ENCODE peak calls at places on chromosomes 4 and X, in ten cellular contexts. One of them, this sample, is unnamed.

GRCh38 chr4:2954358-2955185 is 8.6 kb downstream of the NOP14 start:
- DNase-seq in WTC11: peak; percentile 75
- DNase-seq in HL-60: no peak
- DNase-seq in SJSA1: no peak
- DNase-seq in H9: peak; percentile 68
- DNase-seq in tibial nerve: no peak
- DNase-seq in anterior cingulate cortex: no peak
- DNase-seq in C1 segment of cervical spinal cord: no peak
- DNase-seq in foreskin melanocyte: no peak
- DNase-seq in B cell: no peak
- DNase-seq in this sample: no peak

GRCh38 chr4:41912546-41912945 is 22.7 kb upstream of the TMEM33 start:
- DNase-seq in anterior cingulate cortex: no peak
- DNase-seq in WTC11: no peak
- DNase-seq in C1 segment of cervical spinal cord: no peak
- DNase-seq in tibial nerve: no peak
- DNase-seq in H9: no peak
- DNase-seq in B cell: no peak
- DNase-seq in foreskin melanocyte: no peak
- DNase-seq in SJSA1: no peak
- DNase-seq in HL-60: no peak
- DNase-seq in this sample: no peak

GRCh38 chr4:3375688-3376087 is 66.1 kb upstream of the HGFAC start:
- DNase-seq in HL-60: no peak
- DNase-seq in foreskin melanocyte: no peak
- DNase-seq in C1 segment of cervical spinal cord: no peak
- DNase-seq in B cell: no peak
- DNase-seq in SJSA1: peak; percentile 89
- DNase-seq in anterior cingulate cortex: no peak
- DNase-seq in tibial nerve: no peak
- DNase-seq in H9: no peak
- DNase-seq in WTC11: no peak
- DNase-seq in this sample: no peak

GRCh38 chr4:144709159-144709558 is 63.2 kb downstream of the HHIP start:
- DNase-seq in HL-60: no peak
- DNase-seq in WTC11: no peak
- DNase-seq in B cell: no peak
- DNase-seq in foreskin melanocyte: no peak
- DNase-seq in tibial nerve: no peak
- DNase-seq in SJSA1: peak; percentile 94
- DNase-seq in H9: no peak
- DNase-seq in C1 segment of cervical spinal cord: no peak
- DNase-seq in anterior cingulate cortex: no peak
- DNase-seq in this sample: no peak

GRCh38 chr4:53640576-53641459 is 49.5 kb upstream of the LNX1 start:
- DNase-seq in H9: no peak
- DNase-seq in anterior cingulate cortex: peak; percentile 5
- DNase-seq in C1 segment of cervical spinal cord: no peak
- DNase-seq in SJSA1: no peak
- DNase-seq in B cell: no peak
- DNase-seq in tibial nerve: no peak
- DNase-seq in foreskin melanocyte: peak; percentile 87
- DNase-seq in WTC11: no peak
- DNase-seq in HL-60: no peak
- DNase-seq in this sample: no peak

GRCh38 chrX:101287402-101287801 is 3.7 kb downstream of the TAF7L start:
- DNase-seq in tibial nerve: peak; percentile 43
- DNase-seq in foreskin melanocyte: peak; percentile 22
- DNase-seq in C1 segment of cervical spinal cord: no peak
- DNase-seq in WTC11: no peak
- DNase-seq in HL-60: no peak
- DNase-seq in SJSA1: no peak
- DNase-seq in B cell: peak; percentile 34
- DNase-seq in anterior cingulate cortex: no peak
- DNase-seq in H9: no peak
- DNase-seq in this sample: no peak

GRCh38 chrX:134646170-134646569 is 12.1 kb downstream of the PLAC1 start:
- DNase-seq in foreskin melanocyte: no peak
- DNase-seq in B cell: no peak
- DNase-seq in H9: no peak
- DNase-seq in HL-60: no peak
- DNase-seq in tibial nerve: no peak
- DNase-seq in WTC11: no peak
- DNase-seq in SJSA1: no peak
- DNase-seq in C1 segment of cervical spinal cord: no peak
- DNase-seq in anterior cingulate cortex: no peak
- DNase-seq in this sample: no peak

GRCh38 chr4:5220028-5220427 is 168.7 kb downstream of the STK32B start:
- DNase-seq in SJSA1: no peak
- DNase-seq in H9: no peak
- DNase-seq in HL-60: no peak
- DNase-seq in anterior cingulate cortex: no peak
- DNase-seq in WTC11: no peak
- DNase-seq in tibial nerve: no peak
- DNase-seq in foreskin melanocyte: no peak
- DNase-seq in B cell: no peak
- DNase-seq in C1 segment of cervical spinal cord: no peak
- DNase-seq in this sample: no peak

GRCh38 chrX:78139160-78140123 is at the start of gene TAF9B:
- DNase-seq in anterior cingulate cortex: peak; percentile 63
- DNase-seq in C1 segment of cervical spinal cord: peak; percentile 37
- DNase-seq in tibial nerve: peak; percentile 66
- DNase-seq in HL-60: no peak
- DNase-seq in H9: peak; percentile 88
- DNase-seq in SJSA1: peak; percentile 87
- DNase-seq in foreskin melanocyte: peak; percentile 67
- DNase-seq in B cell: peak; percentile 67
- DNase-seq in WTC11: peak; percentile 84
- DNase-seq in this sample: peak; percentile 91

GRCh38 chrX:35726176-35726575 is 72.0 kb upstream of the MAGEB16 start:
- DNase-seq in C1 segment of cervical spinal cord: no peak
- DNase-seq in WTC11: no peak
- DNase-seq in HL-60: no peak
- DNase-seq in SJSA1: no peak
- DNase-seq in tibial nerve: no peak
- DNase-seq in H9: no peak
- DNase-seq in anterior cingulate cortex: no peak
- DNase-seq in B cell: no peak
- DNase-seq in foreskin melanocyte: peak; percentile 2
- DNase-seq in this sample: no peak

GRCh38 chr4:57080781-57081650 is 29.2 kb downstream of the IGFBP7 start:
- DNase-seq in C1 segment of cervical spinal cord: no peak
- DNase-seq in foreskin melanocyte: peak; percentile 85
- DNase-seq in WTC11: no peak
- DNase-seq in anterior cingulate cortex: no peak
- DNase-seq in B cell: no peak
- DNase-seq in HL-60: no peak
- DNase-seq in SJSA1: peak; percentile 93
- DNase-seq in tibial nerve: no peak
- DNase-seq in H9: no peak
- DNase-seq in this sample: no peak

GRCh38 chr4:8303485-8304281 is 34.1 kb downstream of the HTRA3 start:
- DNase-seq in tibial nerve: no peak
- DNase-seq in B cell: no peak
- DNase-seq in SJSA1: peak; percentile 58
- DNase-seq in C1 segment of cervical spinal cord: no peak
- DNase-seq in HL-60: peak; percentile 48
- DNase-seq in WTC11: no peak
- DNase-seq in anterior cingulate cortex: no peak
- DNase-seq in foreskin melanocyte: peak; percentile 17
- DNase-seq in H9: no peak
- DNase-seq in this sample: peak; percentile 42

GRCh38 chr4:7281316-7282093 is 89.2 kb downstream of the SORCS2 start:
- DNase-seq in B cell: no peak
- DNase-seq in WTC11: no peak
- DNase-seq in foreskin melanocyte: peak; percentile 81
- DNase-seq in H9: no peak
- DNase-seq in HL-60: no peak
- DNase-seq in C1 segment of cervical spinal cord: peak; percentile 16
- DNase-seq in anterior cingulate cortex: no peak
- DNase-seq in SJSA1: no peak
- DNase-seq in tibial nerve: no peak
- DNase-seq in this sample: no peak